ENCODE peak calls at places on chromosome 22, in seven cellular contexts. One of them, this sample, is unnamed.

GRCh38 chr22:50708996-50709395 is 29.0 kb upstream of the ACR start:
- DNase-seq in OCI-LY7: no peak
- DNase-seq in stomach: no peak
- DNase-seq in cardiac fibroblast: no peak
- DNase-seq in K562: no peak
- DNase-seq in fibroblast of the aortic adventitia: no peak
- DNase-seq in lung: no peak
- DNase-seq in this sample: no peak

GRCh38 chr22:44369916-44370804 is 57.4 kb upstream of the SHISAL1 start:
- DNase-seq in OCI-LY7: no peak
- DNase-seq in stomach: no peak
- DNase-seq in cardiac fibroblast: no peak
- DNase-seq in K562: no peak
- DNase-seq in fibroblast of the aortic adventitia: no peak
- DNase-seq in lung: no peak
- DNase-seq in this sample: peak; percentile 1

GRCh38 chr22:45831394-45831793 is 145.6 kb downstream of the WNT7B start:
- DNase-seq in OCI-LY7: peak; percentile 31
- DNase-seq in stomach: no peak
- DNase-seq in cardiac fibroblast: peak; percentile 37
- DNase-seq in K562: no peak
- DNase-seq in fibroblast of the aortic adventitia: peak; percentile 49
- DNase-seq in lung: no peak
- DNase-seq in this sample: no peak

GRCh38 chr22:18104566-18104965 is 6.0 kb upstream of the TUBA8 start:
- DNase-seq in OCI-LY7: peak; percentile 16
- DNase-seq in stomach: no peak
- DNase-seq in cardiac fibroblast: peak; percentile 32
- DNase-seq in K562: no peak
- DNase-seq in fibroblast of the aortic adventitia: peak; percentile 69
- DNase-seq in lung: no peak
- DNase-seq in this sample: no peak

GRCh38 chr22:22712092-22712658 is 67.8 kb downstream of the GGTLC2 start:
- DNase-seq in OCI-LY7: peak; percentile 54
- DNase-seq in stomach: no peak
- DNase-seq in cardiac fibroblast: no peak
- DNase-seq in K562: no peak
- DNase-seq in fibroblast of the aortic adventitia: no peak
- DNase-seq in lung: no peak
- DNase-seq in this sample: no peak

GRCh38 chr22:17972385-17973181 is 51.8 kb downstream of the MICAL3 start:
- DNase-seq in OCI-LY7: no peak
- DNase-seq in stomach: no peak
- DNase-seq in cardiac fibroblast: peak; percentile 92
- DNase-seq in K562: no peak
- DNase-seq in fibroblast of the aortic adventitia: peak; percentile 89
- DNase-seq in lung: no peak
- DNase-seq in this sample: peak; percentile 72

GRCh38 chr22:23705358-23705757 is 14.5 kb downstream of the RGL4 start:
- DNase-seq in OCI-LY7: no peak
- DNase-seq in stomach: no peak
- DNase-seq in cardiac fibroblast: no peak
- DNase-seq in K562: no peak
- DNase-seq in fibroblast of the aortic adventitia: no peak
- DNase-seq in lung: no peak
- DNase-seq in this sample: no peak

GRCh38 chr22:49062155-49063039 is 765.3 kb downstream of the BRD1 start:
- DNase-seq in OCI-LY7: no peak
- DNase-seq in stomach: no peak
- DNase-seq in cardiac fibroblast: no peak
- DNase-seq in K562: no peak
- DNase-seq in fibroblast of the aortic adventitia: no peak
- DNase-seq in lung: no peak
- DNase-seq in this sample: no peak

GRCh38 chr22:25404556-25404922 is 159.9 kb upstream of the GRK3 start:
- DNase-seq in OCI-LY7: no peak
- DNase-seq in stomach: no peak
- DNase-seq in cardiac fibroblast: no peak
- DNase-seq in K562: peak; percentile 51
- DNase-seq in fibroblast of the aortic adventitia: no peak
- DNase-seq in lung: no peak
- DNase-seq in this sample: no peak

GRCh38 chr22:42633013-42633412 is 7.4 kb downstream of the ATP5MGL start:
- DNase-seq in OCI-LY7: no peak
- DNase-seq in stomach: no peak
- DNase-seq in cardiac fibroblast: no peak
- DNase-seq in K562: no peak
- DNase-seq in fibroblast of the aortic adventitia: no peak
- DNase-seq in lung: no peak
- DNase-seq in this sample: no peak

GRCh38 chr22:21651521-21652009 is 9.5 kb downstream of the SDF2L1 start:
- DNase-seq in OCI-LY7: no peak
- DNase-seq in stomach: no peak
- DNase-seq in cardiac fibroblast: no peak
- DNase-seq in K562: no peak
- DNase-seq in fibroblast of the aortic adventitia: no peak
- DNase-seq in lung: no peak
- DNase-seq in this sample: no peak

GRCh38 chr22:39223091-39223710 is 21.6 kb downstream of the PDGFB start:
- DNase-seq in OCI-LY7: no peak
- DNase-seq in stomach: no peak
- DNase-seq in cardiac fibroblast: no peak
- DNase-seq in K562: no peak
- DNase-seq in fibroblast of the aortic adventitia: no peak
- DNase-seq in lung: no peak
- DNase-seq in this sample: no peak

GRCh38 chr22:48587236-48587865 is 1240.3 kb downstream of the BRD1 start:
- DNase-seq in OCI-LY7: no peak
- DNase-seq in stomach: no peak
- DNase-seq in cardiac fibroblast: no peak
- DNase-seq in K562: no peak
- DNase-seq in fibroblast of the aortic adventitia: no peak
- DNase-seq in lung: no peak
- DNase-seq in this sample: no peak

GRCh38 chr22:49964493-49965290 is 4.1 kb downstream of the PIM3 start:
- DNase-seq in OCI-LY7: no peak
- DNase-seq in stomach: peak; percentile 28
- DNase-seq in cardiac fibroblast: no peak
- DNase-seq in K562: no peak
- DNase-seq in fibroblast of the aortic adventitia: no peak
- DNase-seq in lung: peak; percentile 28
- DNase-seq in this sample: no peak

DNA sequence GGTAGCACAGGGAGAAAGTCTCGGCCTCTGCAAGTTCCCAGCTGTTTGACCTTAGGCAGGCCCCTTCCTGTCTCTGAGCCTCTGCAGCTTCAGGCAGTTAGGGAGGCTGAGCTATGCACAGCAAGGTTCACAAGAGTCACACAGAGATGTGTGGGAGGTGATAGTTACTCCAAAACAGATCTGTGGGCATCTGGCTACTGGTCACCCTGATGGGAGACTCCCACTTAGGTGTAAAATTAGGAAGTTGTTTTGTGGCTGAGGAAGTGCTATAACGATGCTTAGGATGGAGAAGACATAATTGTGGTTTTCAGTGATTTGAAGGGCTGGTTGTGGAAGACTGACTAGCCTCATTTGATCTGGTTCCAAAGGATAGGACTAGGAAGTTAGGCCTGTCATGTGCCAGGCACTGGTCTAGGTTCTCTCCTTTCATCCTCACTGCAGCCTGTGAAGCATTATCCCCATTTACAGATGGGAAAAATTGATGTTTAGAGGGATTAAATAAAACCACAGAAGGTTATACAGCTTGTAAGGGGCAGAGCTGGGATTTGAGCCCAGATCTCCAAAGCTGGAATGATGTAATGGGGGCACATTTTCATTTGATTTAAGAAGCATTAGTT is 13.5 kb downstream of the ACO2 start:
- DNase-seq in OCI-LY7: peak; percentile 15
- DNase-seq in stomach: no peak
- DNase-seq in cardiac fibroblast: no peak
- DNase-seq in K562: no peak
- DNase-seq in fibroblast of the aortic adventitia: peak; percentile 70
- DNase-seq in lung: no peak
- DNase-seq in this sample: no peak
- H3K4me3 ChIP-seq in OCI-LY7: no peak overlapping the region
- H3K4me3 ChIP-seq in stomach: no peak overlapping the region
- H3K4me3 ChIP-seq in cardiac fibroblast: no peak overlapping the region
- H3K4me3 ChIP-seq in K562: no peak overlapping the region
- H3K4me3 ChIP-seq in fibroblast of the aortic adventitia: no peak overlapping the region
- H3K4me3 ChIP-seq in lung: no peak overlapping the region
- H3K4me3 ChIP-seq in this sample: no peak overlapping the region

DNA sequence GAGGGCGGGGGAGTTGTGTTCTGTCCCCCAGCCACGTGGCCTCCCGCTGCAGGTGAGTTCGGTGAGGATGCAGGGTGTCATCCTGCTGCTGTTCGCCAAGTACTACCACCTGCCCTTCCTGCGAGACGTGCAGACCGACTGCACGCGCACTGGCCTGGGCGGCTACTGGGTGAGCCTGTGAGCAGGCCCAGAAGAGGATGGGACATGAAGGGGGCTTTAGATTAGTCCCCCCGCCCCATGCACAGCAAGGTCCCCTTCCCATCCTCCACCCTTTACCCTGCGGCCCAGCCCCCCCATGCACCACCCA is 4.1 kb downstream of the INPP5J start:
- DNase-seq in OCI-LY7: no peak
- DNase-seq in stomach: no peak
- DNase-seq in cardiac fibroblast: no peak
- DNase-seq in K562: no peak
- DNase-seq in fibroblast of the aortic adventitia: no peak
- DNase-seq in lung: no peak
- DNase-seq in this sample: no peak
- H3K4me3 ChIP-seq in OCI-LY7: no peak overlapping the region
- H3K4me3 ChIP-seq in stomach: no peak overlapping the region
- H3K4me3 ChIP-seq in cardiac fibroblast: no peak overlapping the region
- H3K4me3 ChIP-seq in K562: no peak overlapping the region
- H3K4me3 ChIP-seq in fibroblast of the aortic adventitia: no peak overlapping the region
- H3K4me3 ChIP-seq in lung: no peak overlapping the region
- H3K4me3 ChIP-seq in this sample: no peak overlapping the region

GRCh38 chr22:27242474-27242873 is 559.1 kb downstream of the MN1 start:
- DNase-seq in OCI-LY7: no peak
- DNase-seq in stomach: no peak
- DNase-seq in cardiac fibroblast: no peak
- DNase-seq in K562: no peak
- DNase-seq in fibroblast of the aortic adventitia: no peak
- DNase-seq in lung: no peak
- DNase-seq in this sample: no peak
- H3K4me3 ChIP-seq in OCI-LY7: no peak overlapping the region
- H3K4me3 ChIP-seq in stomach: no peak overlapping the region
- H3K4me3 ChIP-seq in cardiac fibroblast: no peak overlapping the region
- H3K4me3 ChIP-seq in K562: no peak overlapping the region
- H3K4me3 ChIP-seq in fibroblast of the aortic adventitia: no peak overlapping the region
- H3K4me3 ChIP-seq in lung: no peak overlapping the region
- H3K4me3 ChIP-seq in this sample: no peak overlapping the region

GRCh38 chr22:30276041-30276440 is 9.4 kb upstream of the OSM start:
- DNase-seq in OCI-LY7: no peak
- DNase-seq in stomach: no peak
- DNase-seq in cardiac fibroblast: no peak
- DNase-seq in K562: no peak
- DNase-seq in fibroblast of the aortic adventitia: no peak
- DNase-seq in lung: no peak
- DNase-seq in this sample: no peak
- H3K4me3 ChIP-seq in OCI-LY7: no peak overlapping the region
- H3K4me3 ChIP-seq in stomach: no peak overlapping the region
- H3K4me3 ChIP-seq in cardiac fibroblast: no peak overlapping the region
- H3K4me3 ChIP-seq in K562: no peak overlapping the region
- H3K4me3 ChIP-seq in fibroblast of the aortic adventitia: no peak overlapping the region
- H3K4me3 ChIP-seq in lung: no peak overlapping the region
- H3K4me3 ChIP-seq in this sample: no peak overlapping the region

GRCh38 chr22:37242395-37242918 is 1.6 kb downstream of the RAC2 start:
- DNase-seq in OCI-LY7: peak; percentile 89
- DNase-seq in stomach: peak; percentile 74
- DNase-seq in cardiac fibroblast: peak; percentile 26
- DNase-seq in K562: peak; percentile 78
- DNase-seq in fibroblast of the aortic adventitia: no peak
- DNase-seq in lung: peak; percentile 78
- DNase-seq in this sample: peak; percentile 49

GRCh38 chr22:37243402-37244113 is 511 bp downstream of the RAC2 start:
- DNase-seq in OCI-LY7: no peak
- DNase-seq in stomach: no peak
- DNase-seq in cardiac fibroblast: no peak
- DNase-seq in K562: no peak
- DNase-seq in fibroblast of the aortic adventitia: no peak
- DNase-seq in lung: no peak
- DNase-seq in this sample: no peak

GRCh38 chr22:37245740-37246139 is 1.7 kb upstream of the RAC2 start:
- DNase-seq in OCI-LY7: no peak
- DNase-seq in stomach: no peak
- DNase-seq in cardiac fibroblast: no peak
- DNase-seq in K562: no peak
- DNase-seq in fibroblast of the aortic adventitia: no peak
- DNase-seq in lung: no peak
- DNase-seq in this sample: no peak

GRCh38 chr22:37244922-37245722 is 1.1 kb upstream of the RAC2 start:
- DNase-seq in OCI-LY7: peak; percentile 91
- DNase-seq in stomach: no peak
- DNase-seq in cardiac fibroblast: no peak
- DNase-seq in K562: no peak
- DNase-seq in fibroblast of the aortic adventitia: no peak
- DNase-seq in lung: no peak
- DNase-seq in this sample: no peak

DNA sequence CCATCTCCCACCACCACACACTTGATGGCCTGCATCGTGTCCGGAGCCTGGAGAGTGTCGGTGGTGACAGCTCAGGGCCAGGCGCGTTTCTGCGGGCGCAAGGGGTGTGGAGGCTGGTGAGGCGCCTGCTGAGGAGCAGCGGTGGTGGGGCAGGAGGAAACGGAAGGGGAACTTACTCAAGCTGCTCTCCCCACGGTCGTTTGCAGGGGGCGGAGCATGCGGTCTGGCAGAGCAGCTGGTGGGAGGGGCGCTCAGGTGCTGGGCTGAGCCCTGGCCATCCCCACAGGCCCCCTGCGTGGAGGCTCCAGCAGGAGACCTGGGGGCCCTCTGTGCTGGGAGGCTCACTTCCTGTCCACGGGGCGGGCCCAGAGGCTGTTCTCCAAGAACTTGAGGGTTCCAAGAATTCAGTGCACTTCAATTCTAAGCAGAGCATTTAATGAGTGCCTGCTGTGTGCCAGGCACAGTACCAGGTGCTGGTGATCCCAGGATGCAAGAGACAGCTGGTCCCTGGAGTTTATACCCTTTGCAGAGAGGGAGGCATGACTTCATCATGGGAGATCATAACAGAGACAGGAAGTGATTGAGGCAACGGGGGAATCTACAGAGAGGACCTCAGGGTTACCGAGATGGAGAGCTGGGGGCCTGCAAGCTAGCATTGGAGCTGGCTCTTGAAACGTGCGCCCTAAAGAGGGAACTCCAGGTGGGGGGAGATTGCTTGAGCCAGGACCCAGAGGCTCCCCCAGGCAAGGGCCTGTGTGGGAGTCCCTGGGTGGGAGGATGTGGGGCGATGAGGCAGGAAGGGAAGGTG is at the start of gene RAC2:
- DNase-seq in OCI-LY7: peak; percentile 95
- DNase-seq in stomach: peak; percentile 78
- DNase-seq in cardiac fibroblast: peak; percentile 82
- DNase-seq in K562: peak; percentile 84
- DNase-seq in fibroblast of the aortic adventitia: peak; percentile 58
- DNase-seq in lung: peak; percentile 82
- DNase-seq in this sample: peak; percentile 76
- H3K4me3 ChIP-seq in OCI-LY7: peak within 1 kb of the TSS; percentile 97
- H3K4me3 ChIP-seq in stomach: peak within 1 kb of the TSS; percentile 35
- H3K4me3 ChIP-seq in cardiac fibroblast: peak within 1 kb of the TSS; percentile 71
- H3K4me3 ChIP-seq in K562: peak within 1 kb of the TSS; percentile 76
- H3K4me3 ChIP-seq in fibroblast of the aortic adventitia: peak within 1 kb of the TSS; percentile 66
- H3K4me3 ChIP-seq in lung: no peak within 1 kb of the TSS
- H3K4me3 ChIP-seq in this sample: peak within 1 kb of the TSS; percentile 63